ENCODE peak calls at places on chromosome X, in five cellular contexts. K, G, E, S and O are unnamed samples.

GRCh38 chrX:86194758-86195157 is 46.5 kb downstream of the DACH2 start:
- DNase-seq in S (no peak), E (no peak), G (no peak), K (no peak), O (no peak)

GRCh38 chrX:69748055-69748454 is 132.1 kb downstream of the EDA start:
- DNase-seq in E (no peak), K (no peak), G (no peak), S (no peak), O (no peak)

GRCh38 chrX:55710701-55711100 is 6.8 kb upstream of the RRAGB start:
- DNase-seq in K (peak), G (peak), S (peak), E (peak), O (no peak)

GRCh38 chrX:30615229-30615628 is 37.7 kb upstream of the TASL start:
- DNase-seq in K (no peak), E (peak), S (no peak), G (no peak), O (peak)

GRCh38 chrX:74133156-74133796 is 170.7 kb upstream of the ZCCHC13 start:
- DNase-seq in E (peak), S (peak), K (peak), G (no peak), O (peak)

GRCh38 chrX:154714925-154715324 is 36.0 kb downstream of the GAB3 start:
- DNase-seq in E (no peak), S (peak), G (no peak), K (peak), O (peak)

GRCh38 chrX:139831689-139832456 is 101.0 kb downstream of the ATP11C start:
- DNase-seq in E (peak), S (peak), G (peak), K (peak), O (peak)

GRCh38 chrX:57906790-57907189 is 3.5 kb downstream of the ZXDA start:
- DNase-seq in S (no peak), K (no peak), E (peak), G (no peak), O (peak)

GRCh38 chrX:54560411-54560810 is 30.4 kb downstream of the GNL3L start:
- DNase-seq in E (no peak), G (no peak), K (no peak), S (no peak), O (no peak)

GRCh38 chrX:125170459-125170858 is 149.2 kb upstream of the TEX13C start:
- DNase-seq in E (no peak), K (no peak), S (no peak), G (no peak), O (no peak)

GRCh38 chrX:24877854-24878650 is 137.7 kb downstream of the ARX start:
- DNase-seq in G (no peak), E (peak), S (no peak), K (peak), O (no peak)

GRCh38 chrX:99795495-99795894 is 614.6 kb downstream of the PCDH19 start:
- DNase-seq in S (no peak), K (no peak), G (no peak), E (no peak), O (no peak)

GRCh38 chrX:10726647-10727046 is 106.3 kb upstream of the MID1 start:
- DNase-seq in G (no peak), E (peak), K (no peak), S (no peak), O (no peak)

GRCh38 chrX:19709812-19710518 is 177.4 kb downstream of the SH3KBP1 start:
- DNase-seq in E (peak), K (no peak), S (peak), G (no peak), O (no peak)

GRCh38 chrX:17655232-17656034 is 81.9 kb upstream of the SCML1 start:
- DNase-seq in E (peak), G (peak), K (no peak), S (no peak), O (peak)

GRCh38 chrX:40143001-40143400 is 45.2 kb upstream of the BCOR start:
- DNase-seq in E (no peak), G (no peak), K (no peak), S (no peak), O (no peak)

GRCh38 chrX:21972721-21973120 is 32.2 kb downstream of the SMS start:
- DNase-seq in E (peak), G (no peak), K (no peak), S (no peak), O (peak)

GRCh38 chrX:129790146-129790545 is 10.4 kb downstream of the SASH3 start:
- DNase-seq in E (no peak), S (no peak), K (no peak), G (no peak), O (no peak)

GRCh38 chrX:69069876-69070275 is 95.4 kb downstream of the PJA1 start:
- DNase-seq in G (no peak), K (no peak), S (no peak), E (no peak), O (no peak)

GRCh38 chrX:136752796-136753195 is 27.9 kb downstream of the ARHGEF6 start:
- DNase-seq in E (peak), S (no peak), K (no peak), G (no peak), O (no peak)
- H3K27ac ChIP-seq in E (no peak), S (no peak), K (no peak), G (no peak), O (no peak)

DNA sequence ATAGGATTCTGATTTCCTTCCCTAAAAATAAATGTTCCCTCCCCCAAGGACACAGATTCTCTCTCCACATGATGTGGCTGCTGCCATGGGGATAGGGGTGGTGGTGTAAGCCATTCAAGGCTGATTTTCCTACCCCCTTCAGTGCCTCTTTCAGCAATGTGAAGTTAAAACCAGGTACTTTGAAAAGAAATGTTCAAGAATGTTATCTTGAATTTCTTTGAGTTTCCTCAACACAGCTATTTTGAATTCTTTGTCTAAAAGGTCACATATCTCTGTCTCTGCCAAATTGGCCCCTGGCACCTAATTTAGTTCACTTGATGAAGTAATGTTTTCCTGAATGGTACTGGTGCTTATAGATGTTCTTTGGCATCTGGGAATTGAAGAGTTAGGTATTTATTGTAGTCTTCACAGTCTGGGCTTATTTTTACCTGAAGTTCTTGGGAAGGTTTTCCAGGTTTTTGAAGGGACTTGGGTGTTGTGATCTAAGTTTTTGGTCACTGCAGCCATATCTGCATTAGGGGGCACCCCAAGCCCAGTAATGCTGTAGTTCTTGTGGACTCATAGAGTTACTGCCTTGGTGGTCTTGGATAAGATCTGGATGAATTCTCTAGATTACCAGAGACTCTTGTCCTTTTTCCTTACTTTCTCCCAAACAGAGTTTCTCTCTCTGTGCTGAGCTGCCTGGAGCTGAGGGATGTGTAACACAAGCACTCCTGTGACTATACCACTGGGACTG is 7.6 kb upstream of the DIPK2B start:
- DNase-seq in G (no peak), S (no peak), E (peak), K (no peak), O (no peak)
- TF ChIP-seq CTCF in G (no peak), S (no peak), E (no peak), K (no peak), O (no peak)

GRCh38 chrX:110050386-110050785 is 47.5 kb downstream of the TMEM164 start:
- DNase-seq in S (no peak), G (no peak), K (no peak), E (no peak), O (no peak)
- H3K27ac ChIP-seq in S (no peak), G (no peak), K (no peak), E (no peak), O (no peak)

DNA sequence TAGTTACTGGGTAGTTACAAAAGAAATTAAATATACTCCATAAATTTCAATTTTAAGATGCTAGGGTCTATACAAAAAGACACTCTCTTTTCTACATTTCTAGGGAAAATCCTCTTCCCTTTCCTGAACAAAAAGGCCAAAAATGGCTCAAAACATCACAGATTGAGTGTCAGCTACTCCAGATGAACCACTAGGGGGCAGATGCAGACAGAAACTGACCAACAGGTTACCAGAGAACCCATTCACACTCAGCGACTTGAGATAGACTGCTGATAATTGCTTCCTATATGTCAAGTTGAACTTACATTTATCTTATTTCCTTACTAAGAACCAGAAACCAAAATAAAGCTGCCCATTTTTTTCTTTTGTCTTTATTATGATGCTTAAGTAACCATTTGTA is 83.4 kb upstream of the MID1IP1 start:
- DNase-seq in S (peak), E (peak), K (no peak), G (no peak), O (peak)
- TF ChIP-seq CTCF in S (peak), E (peak), K (no peak), G (peak), O (peak)

GRCh38 chrX:13899607-13900006 is 82.7 kb upstream of the GPM6B start:
- DNase-seq in G (no peak), K (peak), E (peak), S (peak), O (peak)

GRCh38 chrX:13898603-13899002 is 81.7 kb upstream of the GPM6B start:
- DNase-seq in E (peak), K (no peak), G (no peak), S (peak), O (no peak)

GRCh38 chrX:13898084-13898483 is 81.2 kb upstream of the GPM6B start:
- DNase-seq in S (no peak), E (no peak), G (peak), K (no peak), O (peak)

GRCh38 chrX:13894888-13895564 is 78.1 kb upstream of the GPM6B start:
- DNase-seq in K (no peak), G (no peak), E (no peak), S (no peak), O (no peak)

GRCh38 chrX:13897571-13897970 is 80.7 kb upstream of the GPM6B start:
- DNase-seq in K (no peak), G (no peak), S (no peak), E (no peak), O (no peak)
- H3K27ac ChIP-seq in K (no peak), G (no peak), S (no peak), E (no peak), O (no peak)

DNA sequence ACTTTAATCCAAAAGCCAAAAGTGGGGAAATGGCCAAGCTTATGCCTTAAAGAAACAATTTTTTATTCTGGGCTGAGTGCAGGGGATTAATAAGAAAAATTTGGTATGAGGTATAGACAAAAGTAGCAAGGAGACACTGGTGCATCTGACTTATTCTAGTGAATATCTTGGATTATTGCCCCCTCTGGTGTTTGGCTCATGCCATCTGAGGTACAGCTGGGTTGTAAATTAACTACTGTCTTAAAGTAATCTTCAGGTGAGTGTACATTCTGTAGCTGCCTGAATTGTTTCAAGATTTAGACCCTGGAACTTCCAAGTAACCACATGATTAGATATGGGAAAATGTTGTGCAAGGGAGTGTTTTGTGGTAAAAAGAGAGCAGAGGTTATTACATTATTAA is 988.7 kb downstream of the FAM133A start:
- DNase-seq in E (no peak), G (no peak), K (no peak), S (no peak), O (no peak)
- TF ChIP-seq CTCF in E (no peak), G (no peak), K (no peak), S (no peak), O (no peak)

GRCh38 chrX:267771-268261 is 13.4 kb upstream of the PLCXD1 start:
- DNase-seq in G (peak), E (no peak), K (peak), S (no peak), O (no peak)

GRCh38 chrX:261858-262390 is 19.3 kb upstream of the PLCXD1 start:
- DNase-seq in K (no peak), G (no peak), S (no peak), E (no peak), O (no peak)

GRCh38 chrX:264634-265455 is 16.3 kb upstream of the PLCXD1 start:
- DNase-seq in K (peak), E (no peak), G (no peak), S (no peak), O (peak)

GRCh38 chrX:262391-262909 is 18.7 kb upstream of the PLCXD1 start:
- DNase-seq in S (no peak), E (no peak), G (no peak), K (no peak), O (no peak)

GRCh38 chrX:265502-265901 is 15.7 kb upstream of the PLCXD1 start:
- DNase-seq in K (peak), E (no peak), S (no peak), G (no peak), O (no peak)
- H3K27ac ChIP-seq in K (no peak), E (no peak), S (peak), G (no peak), O (no peak)

GRCh38 chrX:149610511-149610910 is 15.4 kb upstream of the HSFX2 start:
- DNase-seq in G (no peak), K (no peak), S (no peak), E (no peak), O (no peak)
- TF ChIP-seq CTCF in G (no peak), K (no peak), S (no peak), E (no peak), O (no peak)